ENCODE peak calls at places on chromosomes 6 and 20, in ten cellular contexts. P, L, I, E, A, O, U, R, B and Y are unnamed samples.

GRCh38 chr6:36326351-36326995 is 10.2 kb downstream of the BNIP5 start:
- DNase-seq in P (peak; percentile 4), L (no peak), I (no peak), E (no peak), A (no peak), O (no peak), U (no peak), R (no peak), B (no peak), Y (no peak)

GRCh38 chr6:5302220-5302946 is 41.1 kb downstream of the FARS2 start:
- DNase-seq in P (no peak), L (no peak), I (no peak), E (no peak), A (no peak), O (no peak), U (peak; percentile 84), R (no peak), B (no peak), Y (peak; percentile 29)

GRCh38 chr20:9999660-10000059 is 35.1 kb upstream of the ANKEF1 start:
- DNase-seq in P (no peak), L (no peak), I (no peak), E (peak; percentile 21), A (no peak), O (no peak), U (no peak), R (no peak), B (no peak), Y (no peak)

GRCh38 chr6:5034328-5034727 is 30.5 kb upstream of the RPP40 start:
- DNase-seq in P (no peak), L (no peak), I (no peak), E (no peak), A (no peak), O (no peak), U (no peak), R (no peak), B (no peak), Y (no peak)

GRCh38 chr6:130617658-130618057 is 209.5 kb upstream of the SMLR1 start:
- DNase-seq in P (no peak), L (no peak), I (no peak), E (no peak), A (no peak), O (no peak), U (no peak), R (no peak), B (no peak), Y (no peak)

GRCh38 chr6:3364391-3364790 is 92.5 kb downstream of the SLC22A23 start:
- DNase-seq in P (no peak), L (no peak), I (no peak), E (no peak), A (no peak), O (no peak), U (no peak), R (no peak), B (no peak), Y (no peak)

GRCh38 chr6:102732908-102733307 is 1339.4 kb downstream of the GRIK2 start:
- DNase-seq in P (no peak), L (no peak), I (no peak), E (no peak), A (peak; percentile 71), O (no peak), U (no peak), R (no peak), B (no peak), Y (no peak)

GRCh38 chr20:51412333-51412761 is 130.2 kb downstream of the NFATC2 start:
- DNase-seq in P (no peak), L (no peak), I (no peak), E (no peak), A (no peak), O (peak; percentile 89), U (no peak), R (peak; percentile 74), B (no peak), Y (no peak)

GRCh38 chr6:121838842-121839241 is 403.4 kb downstream of the GJA1 start:
- DNase-seq in P (no peak), L (no peak), I (no peak), E (no peak), A (peak; percentile 55), O (no peak), U (no peak), R (no peak), B (no peak), Y (peak; percentile 89)

GRCh38 chr6:34074064-34074739 is 71.7 kb downstream of the GRM4 start:
- DNase-seq in P (no peak), L (no peak), I (no peak), E (no peak), A (no peak), O (no peak), U (no peak), R (no peak), B (no peak), Y (no peak)